ENCODE peak calls at places on chromosomes 13 and 19, in four cellular contexts. I, D, H and A are unnamed samples.

GRCh38 chr13:40452741-40453665 is 213.4 kb downstream of the FOXO1 start:
- DNase-seq in I (no peak), D (no peak), H (no peak), A (no peak)

GRCh38 chr13:111281751-111282311 is 38.6 kb upstream of the TEX29 start:
- DNase-seq in I (no peak), D (no peak), H (no peak), A (no peak)

GRCh38 chr19:7287716-7288115 is 6.5 kb downstream of the INSR start:
- DNase-seq in I (no peak), D (peak; percentile 57), H (no peak), A (no peak)

GRCh38 chr19:50795665-50796073 is 5.5 kb downstream of the ACP4 start:
- DNase-seq in I (no peak), D (no peak), H (no peak), A (no peak)

GRCh38 chr19:17680235-17680722 is 7.9 kb downstream of the UNC13A start:
- DNase-seq in I (peak; percentile 63), D (peak; percentile 21), H (peak; percentile 64), A (peak; percentile 66)

GRCh38 chr19:10503002-10503789 is at the start of gene KEAP1:
- DNase-seq in I (peak; percentile 49), D (peak; percentile 57), H (peak; percentile 54), A (peak; percentile 51)

GRCh38 chr13:69319659-69320058 is 788.0 kb upstream of the ATXN8OS start:
- DNase-seq in I (no peak), D (no peak), H (no peak), A (no peak)

GRCh38 chr13:31675521-31675953 is 63.8 kb upstream of the RXFP2 start:
- DNase-seq in I (no peak), D (no peak), H (no peak), A (no peak)

GRCh38 chr19:48330012-48330681 is 4.8 kb downstream of the EMP3 start:
- DNase-seq in I (peak; percentile 82), D (peak; percentile 95), H (peak; percentile 81), A (peak; percentile 76)

GRCh38 chr13:97226788-97227627 is 4.9 kb downstream of the MBNL2 start:
- DNase-seq in I (no peak), D (peak; percentile 71), H (peak; percentile 33), A (peak; percentile 30)